ENCODE peak calls at places on chromosomes 1 and 21, in nine cellular contexts. One of them, this sample, is unnamed.

GRCh38 chr1:226568975-226569741 is 20.6 kb downstream of the STUM start:
- DNase-seq in nephron progenitor cell: no peak
- DNase-seq in GM13977: no peak
- DNase-seq in lung: no peak
- DNase-seq in AG08396: no peak
- DNase-seq in anterior cingulate cortex: no peak
- DNase-seq in HTR-8/SVneo: no peak
- DNase-seq in smooth muscle cell of the brain vasculature: no peak
- DNase-seq in EL: no peak
- DNase-seq in this sample: no peak

GRCh38 chr21:34815831-34816700 is 147.3 kb downstream of the CLIC6 start:
- DNase-seq in anterior cingulate cortex: no peak
- DNase-seq in smooth muscle cell of the brain vasculature: no peak
- DNase-seq in nephron progenitor cell: no peak
- DNase-seq in AG08396: no peak
- DNase-seq in EL: peak; percentile 49
- DNase-seq in GM13977: no peak
- DNase-seq in lung: no peak
- DNase-seq in HTR-8/SVneo: no peak
- DNase-seq in this sample: peak; percentile 6

GRCh38 chr1:14267991-14268390 is 330.5 kb upstream of the KAZN start:
- DNase-seq in AG08396: no peak
- DNase-seq in GM13977: no peak
- DNase-seq in EL: no peak
- DNase-seq in smooth muscle cell of the brain vasculature: no peak
- DNase-seq in anterior cingulate cortex: no peak
- DNase-seq in nephron progenitor cell: no peak
- DNase-seq in lung: no peak
- DNase-seq in HTR-8/SVneo: no peak
- DNase-seq in this sample: no peak

GRCh38 chr21:39911792-39912191 is 44.6 kb downstream of the PCP4 start:
- DNase-seq in smooth muscle cell of the brain vasculature: no peak
- DNase-seq in lung: no peak
- DNase-seq in AG08396: no peak
- DNase-seq in EL: no peak
- DNase-seq in nephron progenitor cell: no peak
- DNase-seq in anterior cingulate cortex: no peak
- DNase-seq in GM13977: no peak
- DNase-seq in HTR-8/SVneo: no peak
- DNase-seq in this sample: no peak

GRCh38 chr1:9194024-9194423 is 40.5 kb upstream of the H6PD start:
- DNase-seq in EL: no peak
- DNase-seq in lung: no peak
- DNase-seq in AG08396: no peak
- DNase-seq in nephron progenitor cell: no peak
- DNase-seq in smooth muscle cell of the brain vasculature: no peak
- DNase-seq in HTR-8/SVneo: no peak
- DNase-seq in GM13977: no peak
- DNase-seq in anterior cingulate cortex: no peak
- DNase-seq in this sample: no peak

GRCh38 chr1:208242186-208242585 is 2.0 kb downstream of the PLXNA2 start:
- DNase-seq in AG08396: no peak
- DNase-seq in anterior cingulate cortex: no peak
- DNase-seq in nephron progenitor cell: no peak
- DNase-seq in EL: no peak
- DNase-seq in smooth muscle cell of the brain vasculature: no peak
- DNase-seq in lung: no peak
- DNase-seq in HTR-8/SVneo: no peak
- DNase-seq in GM13977: no peak
- DNase-seq in this sample: no peak

GRCh38 chr1:119779869-119780356 is 11.2 kb upstream of the HMGCS2 start:
- DNase-seq in GM13977: no peak
- DNase-seq in EL: peak; percentile 16
- DNase-seq in AG08396: peak; percentile 32
- DNase-seq in smooth muscle cell of the brain vasculature: no peak
- DNase-seq in lung: peak; percentile 71
- DNase-seq in HTR-8/SVneo: no peak
- DNase-seq in nephron progenitor cell: no peak
- DNase-seq in anterior cingulate cortex: no peak
- DNase-seq in this sample: peak; percentile 84

GRCh38 chr1:55876276-55877060 is 661.3 kb upstream of the USP24 start:
- DNase-seq in anterior cingulate cortex: no peak
- DNase-seq in smooth muscle cell of the brain vasculature: no peak
- DNase-seq in nephron progenitor cell: no peak
- DNase-seq in GM13977: no peak
- DNase-seq in EL: no peak
- DNase-seq in lung: no peak
- DNase-seq in HTR-8/SVneo: no peak
- DNase-seq in AG08396: no peak
- DNase-seq in this sample: no peak

GRCh38 chr1:26471498-26472329 is 526 bp upstream of the HMGN2 start:
- DNase-seq in HTR-8/SVneo: peak; percentile 45
- DNase-seq in smooth muscle cell of the brain vasculature: peak; percentile 64
- DNase-seq in EL: peak; percentile 86
- DNase-seq in anterior cingulate cortex: peak; percentile 87
- DNase-seq in nephron progenitor cell: peak; percentile 72
- DNase-seq in AG08396: peak; percentile 58
- DNase-seq in GM13977: peak; percentile 47
- DNase-seq in lung: peak; percentile 74
- DNase-seq in this sample: peak; percentile 67

GRCh38 chr1:2865571-2866414 is 64.3 kb upstream of the TTC34 start:
- DNase-seq in HTR-8/SVneo: no peak
- DNase-seq in EL: no peak
- DNase-seq in nephron progenitor cell: no peak
- DNase-seq in smooth muscle cell of the brain vasculature: no peak
- DNase-seq in AG08396: no peak
- DNase-seq in lung: no peak
- DNase-seq in anterior cingulate cortex: no peak
- DNase-seq in GM13977: no peak
- DNase-seq in this sample: no peak

GRCh38 chr21:45423201-45423955 is 18.4 kb downstream of the COL18A1 start:
- DNase-seq in HTR-8/SVneo: no peak
- DNase-seq in GM13977: no peak
- DNase-seq in lung: no peak
- DNase-seq in AG08396: no peak
- DNase-seq in nephron progenitor cell: peak; percentile 1
- DNase-seq in anterior cingulate cortex: no peak
- DNase-seq in smooth muscle cell of the brain vasculature: no peak
- DNase-seq in EL: no peak
- DNase-seq in this sample: no peak

GRCh38 chr21:31041295-31042079 is 3.2 kb upstream of the KRTAP19-8 start:
- DNase-seq in AG08396: no peak
- DNase-seq in HTR-8/SVneo: no peak
- DNase-seq in smooth muscle cell of the brain vasculature: no peak
- DNase-seq in lung: no peak
- DNase-seq in nephron progenitor cell: no peak
- DNase-seq in EL: no peak
- DNase-seq in anterior cingulate cortex: no peak
- DNase-seq in GM13977: no peak
- DNase-seq in this sample: no peak

GRCh38 chr1:91997607-91998195 is 32.1 kb upstream of the EPHX4 start:
- DNase-seq in smooth muscle cell of the brain vasculature: peak; percentile 40
- DNase-seq in AG08396: peak; percentile 38
- DNase-seq in HTR-8/SVneo: peak; percentile 22
- DNase-seq in lung: no peak
- DNase-seq in anterior cingulate cortex: no peak
- DNase-seq in nephron progenitor cell: peak; percentile 27
- DNase-seq in GM13977: peak; percentile 39
- DNase-seq in EL: peak; percentile 52
- DNase-seq in this sample: peak; percentile 34

GRCh38 chr1:159826436-159827101 is at the start of gene SLAMF8:
- DNase-seq in AG08396: no peak
- DNase-seq in smooth muscle cell of the brain vasculature: no peak
- DNase-seq in nephron progenitor cell: no peak
- DNase-seq in EL: peak; percentile 22
- DNase-seq in GM13977: peak; percentile 43
- DNase-seq in anterior cingulate cortex: peak; percentile 1
- DNase-seq in HTR-8/SVneo: no peak
- DNase-seq in lung: peak; percentile 40
- DNase-seq in this sample: peak; percentile 44

GRCh38 chr1:230414102-230414501 is 12.0 kb downstream of the PGBD5 start:
- DNase-seq in smooth muscle cell of the brain vasculature: no peak
- DNase-seq in nephron progenitor cell: no peak
- DNase-seq in lung: no peak
- DNase-seq in anterior cingulate cortex: no peak
- DNase-seq in GM13977: no peak
- DNase-seq in AG08396: no peak
- DNase-seq in HTR-8/SVneo: no peak
- DNase-seq in EL: no peak
- DNase-seq in this sample: no peak

GRCh38 chr1:8061210-8061609 is 35.1 kb upstream of the ERRFI1 start:
- DNase-seq in lung: peak; percentile 54
- DNase-seq in smooth muscle cell of the brain vasculature: peak; percentile 77
- DNase-seq in anterior cingulate cortex: no peak
- DNase-seq in nephron progenitor cell: no peak
- DNase-seq in EL: peak; percentile 88
- DNase-seq in GM13977: no peak
- DNase-seq in HTR-8/SVneo: peak; percentile 64
- DNase-seq in AG08396: peak; percentile 84
- DNase-seq in this sample: peak; percentile 55

GRCh38 chr1:73953186-73953585 is 244.8 kb downstream of the LRRIQ3 start:
- DNase-seq in nephron progenitor cell: no peak
- DNase-seq in anterior cingulate cortex: no peak
- DNase-seq in lung: no peak
- DNase-seq in smooth muscle cell of the brain vasculature: no peak
- DNase-seq in GM13977: no peak
- DNase-seq in EL: no peak
- DNase-seq in AG08396: no peak
- DNase-seq in HTR-8/SVneo: no peak
- DNase-seq in this sample: no peak

GRCh38 chr1:48744032-48744431 is 32.7 kb downstream of the BEND5 start:
- DNase-seq in lung: no peak
- DNase-seq in smooth muscle cell of the brain vasculature: no peak
- DNase-seq in GM13977: no peak
- DNase-seq in EL: no peak
- DNase-seq in nephron progenitor cell: no peak
- DNase-seq in AG08396: no peak
- DNase-seq in anterior cingulate cortex: no peak
- DNase-seq in HTR-8/SVneo: no peak
- DNase-seq in this sample: no peak

GRCh38 chr1:87437663-87438295 is 109.1 kb downstream of the LMO4 start:
- DNase-seq in EL: no peak
- DNase-seq in AG08396: no peak
- DNase-seq in anterior cingulate cortex: no peak
- DNase-seq in lung: no peak
- DNase-seq in smooth muscle cell of the brain vasculature: no peak
- DNase-seq in nephron progenitor cell: no peak
- DNase-seq in HTR-8/SVneo: no peak
- DNase-seq in GM13977: no peak
- DNase-seq in this sample: no peak

GRCh38 chr1:84101204-84101603 is 42.9 kb upstream of the PRKACB start:
- DNase-seq in lung: no peak
- DNase-seq in EL: no peak
- DNase-seq in HTR-8/SVneo: no peak
- DNase-seq in GM13977: no peak
- DNase-seq in smooth muscle cell of the brain vasculature: no peak
- DNase-seq in anterior cingulate cortex: no peak
- DNase-seq in AG08396: no peak
- DNase-seq in nephron progenitor cell: no peak
- DNase-seq in this sample: no peak

GRCh38 chr1:214552174-214552608 is 789 bp upstream of the PTPN14 start:
- DNase-seq in lung: peak; percentile 81
- DNase-seq in GM13977: peak; percentile 34
- DNase-seq in smooth muscle cell of the brain vasculature: no peak
- DNase-seq in anterior cingulate cortex: no peak
- DNase-seq in AG08396: peak; percentile 77
- DNase-seq in nephron progenitor cell: peak; percentile 40
- DNase-seq in HTR-8/SVneo: peak; percentile 79
- DNase-seq in EL: peak; percentile 88
- DNase-seq in this sample: peak; percentile 84

GRCh38 chr1:206524739-206525364 is 17.5 kb downstream of the RASSF5 start:
- DNase-seq in HTR-8/SVneo: no peak
- DNase-seq in anterior cingulate cortex: no peak
- DNase-seq in EL: no peak
- DNase-seq in lung: no peak
- DNase-seq in GM13977: no peak
- DNase-seq in AG08396: no peak
- DNase-seq in nephron progenitor cell: no peak
- DNase-seq in smooth muscle cell of the brain vasculature: no peak
- DNase-seq in this sample: no peak

GRCh38 chr1:77188770-77189169 is 30.5 kb downstream of the PIGK start:
- DNase-seq in AG08396: no peak
- DNase-seq in lung: no peak
- DNase-seq in HTR-8/SVneo: no peak
- DNase-seq in nephron progenitor cell: no peak
- DNase-seq in GM13977: no peak
- DNase-seq in EL: no peak
- DNase-seq in anterior cingulate cortex: no peak
- DNase-seq in smooth muscle cell of the brain vasculature: no peak
- DNase-seq in this sample: no peak

GRCh38 chr1:98027044-98027443 is 106.2 kb upstream of the DPYD start:
- DNase-seq in lung: no peak
- DNase-seq in smooth muscle cell of the brain vasculature: no peak
- DNase-seq in HTR-8/SVneo: no peak
- DNase-seq in EL: no peak
- DNase-seq in GM13977: no peak
- DNase-seq in anterior cingulate cortex: no peak
- DNase-seq in nephron progenitor cell: no peak
- DNase-seq in AG08396: no peak
- DNase-seq in this sample: no peak

GRCh38 chr1:6788946-6789345 is 3.7 kb downstream of the CAMTA1 start:
- DNase-seq in smooth muscle cell of the brain vasculature: no peak
- DNase-seq in anterior cingulate cortex: no peak
- DNase-seq in nephron progenitor cell: no peak
- DNase-seq in GM13977: no peak
- DNase-seq in lung: no peak
- DNase-seq in HTR-8/SVneo: no peak
- DNase-seq in AG08396: no peak
- DNase-seq in EL: no peak
- DNase-seq in this sample: no peak

GRCh38 chr1:5936621-5937372 is 55.4 kb downstream of the NPHP4 start:
- DNase-seq in nephron progenitor cell: no peak
- DNase-seq in GM13977: no peak
- DNase-seq in anterior cingulate cortex: no peak
- DNase-seq in HTR-8/SVneo: no peak
- DNase-seq in lung: no peak
- DNase-seq in smooth muscle cell of the brain vasculature: no peak
- DNase-seq in AG08396: no peak
- DNase-seq in EL: no peak
- DNase-seq in this sample: no peak

GRCh38 chr1:86381223-86381622 is 14.9 kb downstream of the ODF2L start:
- DNase-seq in GM13977: no peak
- DNase-seq in anterior cingulate cortex: no peak
- DNase-seq in EL: no peak
- DNase-seq in AG08396: no peak
- DNase-seq in nephron progenitor cell: no peak
- DNase-seq in smooth muscle cell of the brain vasculature: no peak
- DNase-seq in HTR-8/SVneo: no peak
- DNase-seq in lung: no peak
- DNase-seq in this sample: no peak

GRCh38 chr1:151975311-151976014 is 18.2 kb downstream of the S100A10 start:
- DNase-seq in lung: no peak
- DNase-seq in smooth muscle cell of the brain vasculature: no peak
- DNase-seq in anterior cingulate cortex: no peak
- DNase-seq in EL: no peak
- DNase-seq in GM13977: no peak
- DNase-seq in AG08396: no peak
- DNase-seq in HTR-8/SVneo: no peak
- DNase-seq in nephron progenitor cell: no peak
- DNase-seq in this sample: no peak

GRCh38 chr1:63935553-63935952 is 161.7 kb downstream of the ROR1 start:
- DNase-seq in smooth muscle cell of the brain vasculature: no peak
- DNase-seq in GM13977: no peak
- DNase-seq in anterior cingulate cortex: no peak
- DNase-seq in AG08396: no peak
- DNase-seq in lung: no peak
- DNase-seq in nephron progenitor cell: no peak
- DNase-seq in EL: no peak
- DNase-seq in HTR-8/SVneo: no peak
- DNase-seq in this sample: no peak

This sample was measured in colonic mucosa.